ENCODE peak calls at places on chromosomes 3 and 15, in nine cellular contexts. S is foreskin keratinocyte, J is esophagus squamous epithelium, I is fibroblast of lung, P is cardiac fibroblast, K is WTC11, R is fibroblast of the aortic adventitia, Y is breast epithelium, D is glutamatergic neuron. W is an unnamed sample.
A peak's percentile ranks its signal among the peaks of the same experiment; 100 is the strongest.

GRCh38 chr3:14523792-14524191 is 16.4 kb downstream of the GRIP2 start:
- DNase-seq in K (no peak), R (peak; percentile 9), P (peak; percentile 27), J (no peak), Y (peak; percentile 6), D (peak; percentile 8), S (no peak), I (peak; percentile 21), W (no peak)

GRCh38 chr15:49696441-49696840 is 75.6 kb downstream of the DTWD1 start:
- DNase-seq in I (peak; percentile 24), R (peak; percentile 60), P (peak; percentile 77), Y (no peak), D (no peak), S (no peak), K (no peak), J (no peak), W (no peak)

GRCh38 chr15:92333709-92334108 is 60.0 kb upstream of the ST8SIA2 start:
- DNase-seq in Y (no peak), P (no peak), D (no peak), R (no peak), I (no peak), J (no peak), K (no peak), S (no peak), W (no peak)

GRCh38 chr3:40584625-40585189 is 59.9 kb downstream of the ZNF621 start:
- DNase-seq in P (peak; percentile 84), I (peak; percentile 65), D (peak; percentile 96), R (peak; percentile 78), Y (peak; percentile 90), K (peak; percentile 89), S (no peak), J (peak; percentile 13), W (peak; percentile 73)

GRCh38 chr15:22850055-22850454 is 11.6 kb downstream of the NIPA2 start:
- DNase-seq in Y (no peak), J (no peak), D (no peak), I (peak; percentile 42), S (no peak), K (no peak), P (peak; percentile 67), R (no peak), W (no peak)

GRCh38 chr15:87477759-87478687 is 778.5 kb downstream of the NTRK3 start:
- DNase-seq in D (no peak), S (peak; percentile 73), I (peak; percentile 90), K (no peak), P (peak; percentile 85), R (peak; percentile 88), J (no peak), Y (no peak), W (no peak)

GRCh38 chr3:13879946-13880810 is at the start of gene WNT7A:
- DNase-seq in S (peak; percentile 52), K (peak; percentile 68), J (no peak), I (no peak), Y (no peak), R (no peak), D (peak; percentile 84), P (no peak), W (peak; percentile 49)

GRCh38 chr15:95095250-95095649 is 863.9 kb downstream of the MCTP2 start:
- DNase-seq in I (no peak), K (no peak), R (no peak), S (no peak), P (no peak), D (no peak), J (no peak), Y (no peak), W (no peak)

GRCh38 chr15:62964251-62964650 is 78.3 kb upstream of the TPM1 start:
- DNase-seq in K (no peak), I (no peak), R (no peak), S (no peak), D (no peak), J (no peak), P (no peak), Y (no peak), W (no peak)

GRCh38 chr3:87260270-87260669 is 16.1 kb downstream of the POU1F1 start:
- DNase-seq in P (peak; percentile 77), R (peak; percentile 73), K (peak; percentile 54), Y (no peak), J (no peak), S (no peak), D (peak; percentile 61), I (peak; percentile 46), W (peak; percentile 25)
- TF ChIP-seq CTCF in P (peak; percentile 60), R (peak; percentile 76), K (peak; percentile 40), Y (no peak), J (peak; percentile 25), S (peak; percentile 74), D (peak; percentile 86), I (peak; percentile 62), W (peak; percentile 65)

GRCh38 chr3:126836220-126836860 is 132.3 kb downstream of the CHCHD6 start:
- DNase-seq in J (no peak), P (no peak), K (no peak), S (no peak), R (no peak), I (no peak), Y (no peak), D (no peak), W (no peak)
- TF ChIP-seq CTCF in J (no peak), P (no peak), K (no peak), S (no peak), R (no peak), I (no peak), Y (no peak), D (no peak), W (no peak)

GRCh38 chr15:52137432-52138357 is 25.1 kb upstream of the BCL2L10 start:
- DNase-seq in K (no peak), S (no peak), J (no peak), Y (no peak), R (no peak), I (no peak), D (no peak), P (no peak), W (no peak)
- TF ChIP-seq CTCF in K (no peak), S (no peak), J (peak; percentile 5), Y (no peak), R (no peak), I (no peak), D (no peak), P (no peak), W (no peak)

GRCh38 chr3:71258116-71258515 is 325.4 kb downstream of the FOXP1 start:
- DNase-seq in J (no peak), P (peak; percentile 84), R (peak; percentile 89), K (no peak), S (peak; percentile 85), D (no peak), I (peak; percentile 97), Y (no peak), W (no peak)
- TF ChIP-seq CTCF in J (no peak), P (no peak), R (peak; percentile 8), K (no peak), S (no peak), D (no peak), I (no peak), Y (no peak), W (no peak)

DNA sequence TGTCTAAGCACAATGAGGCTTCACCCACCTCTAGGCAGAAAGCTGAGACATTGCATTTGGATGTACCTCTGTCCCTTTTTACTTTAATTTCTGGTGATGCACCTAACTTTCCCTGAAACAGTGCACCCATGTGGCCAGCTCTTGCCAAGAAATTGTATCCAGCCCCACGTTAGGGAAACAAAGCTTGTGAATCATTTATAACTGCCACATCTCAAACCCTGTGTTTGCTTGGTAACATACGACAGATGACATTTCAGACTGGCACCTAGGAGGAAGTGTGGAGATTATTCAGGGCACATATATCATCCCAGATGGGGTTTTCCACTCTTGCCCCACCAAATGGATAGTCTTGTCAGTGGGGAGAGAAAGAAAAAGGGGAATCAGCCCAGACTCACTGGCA is 2.1 kb downstream of the CYB561D2 start:
- DNase-seq in Y (no peak), I (no peak), P (peak; percentile 56), S (no peak), D (no peak), R (peak; percentile 21), K (no peak), J (no peak), W (no peak)
- TF ChIP-seq CTCF in Y (no peak), I (no peak), P (peak; percentile 29), S (peak; percentile 58), D (no peak), R (peak; percentile 30), K (no peak), J (no peak), W (no peak)

GRCh38 chr15:89332446-89332845 is 2.2 kb downstream of the POLG start:
- DNase-seq in Y (no peak), R (peak; percentile 20), D (peak; percentile 47), S (no peak), P (peak; percentile 28), K (peak; percentile 35), J (no peak), I (peak; percentile 16), W (peak; percentile 44)
- TF ChIP-seq CTCF in Y (no peak), R (peak; percentile 48), D (peak; percentile 43), S (peak; percentile 37), P (peak; percentile 43), K (peak; percentile 41), J (no peak), I (peak; percentile 23), W (no peak)

GRCh38 chr3:186464424-186465093 is 79.6 kb downstream of the CRYGS start:
- DNase-seq in J (no peak), K (no peak), D (no peak), Y (no peak), I (no peak), S (no peak), R (no peak), P (no peak), W (no peak)
- TF ChIP-seq CTCF in J (no peak), K (peak; percentile 23), D (no peak), Y (no peak), I (no peak), S (peak; percentile 15), R (no peak), P (no peak), W (no peak)

GRCh38 chr15:39539466-39539865 is 41.4 kb upstream of the THBS1 start:
- DNase-seq in S (no peak), D (no peak), K (no peak), R (no peak), Y (no peak), I (peak; percentile 70), J (no peak), P (no peak), W (no peak)

GRCh38 chr15:39546842-39547241 is 34.0 kb upstream of the THBS1 start:
- DNase-seq in D (no peak), I (no peak), K (no peak), P (no peak), Y (no peak), J (no peak), R (no peak), S (no peak), W (no peak)

GRCh38 chr15:39539973-39540558 is 40.8 kb upstream of the THBS1 start:
- DNase-seq in D (no peak), S (no peak), Y (no peak), P (no peak), J (no peak), K (no peak), R (no peak), I (no peak), W (no peak)

GRCh38 chr15:39542385-39543065 is 38.4 kb upstream of the THBS1 start:
- DNase-seq in Y (no peak), K (no peak), S (no peak), J (no peak), D (no peak), R (no peak), P (no peak), I (no peak), W (no peak)

GRCh38 chr15:39543651-39544050 is 37.2 kb upstream of the THBS1 start:
- DNase-seq in Y (no peak), R (peak; percentile 32), K (peak; percentile 53), P (peak; percentile 37), S (no peak), J (no peak), D (no peak), I (no peak), W (no peak)
- TF ChIP-seq CTCF in Y (no peak), R (no peak), K (no peak), P (no peak), S (no peak), J (no peak), D (no peak), I (no peak), W (no peak)